ENCODE peak calls at places on chromosome 3, in four cellular contexts. One of them, this sample, is unnamed.

GRCh38 chr3:51378075-51378474 is 7.0 kb upstream of the MANF start:
- DNase-seq in tibial artery: no peak
- DNase-seq in esophagus squamous epithelium: no peak
- DNase-seq in glutamatergic neuron: peak; percentile 3
- DNase-seq in this sample: no peak

GRCh38 chr3:105177558-105177957 is 189.2 kb upstream of the ALCAM start:
- DNase-seq in tibial artery: no peak
- DNase-seq in esophagus squamous epithelium: no peak
- DNase-seq in glutamatergic neuron: no peak
- DNase-seq in this sample: no peak

GRCh38 chr3:104044002-104044401 is 1322.7 kb upstream of the ALCAM start:
- DNase-seq in tibial artery: no peak
- DNase-seq in esophagus squamous epithelium: no peak
- DNase-seq in glutamatergic neuron: no peak
- DNase-seq in this sample: no peak

GRCh38 chr3:49813497-49814174 is at the start of gene UBA7:
- DNase-seq in tibial artery: peak; percentile 48
- DNase-seq in esophagus squamous epithelium: no peak
- DNase-seq in glutamatergic neuron: no peak
- DNase-seq in this sample: no peak

GRCh38 chr3:198028718-198029117 is 68.7 kb downstream of the LMLN start:
- DNase-seq in tibial artery: no peak
- DNase-seq in esophagus squamous epithelium: no peak
- DNase-seq in glutamatergic neuron: no peak
- DNase-seq in this sample: no peak

GRCh38 chr3:169060037-169060436 is 603.5 kb downstream of the MECOM start:
- DNase-seq in tibial artery: no peak
- DNase-seq in esophagus squamous epithelium: no peak
- DNase-seq in glutamatergic neuron: no peak
- DNase-seq in this sample: no peak

GRCh38 chr3:4493931-4494806 is 1.0 kb downstream of the ITPR1 start:
- DNase-seq in tibial artery: peak; percentile 22
- DNase-seq in esophagus squamous epithelium: no peak
- DNase-seq in glutamatergic neuron: no peak
- DNase-seq in this sample: no peak

GRCh38 chr3:120369000-120369399 is 19.8 kb upstream of the LRRC58 start:
- DNase-seq in tibial artery: no peak
- DNase-seq in esophagus squamous epithelium: no peak
- DNase-seq in glutamatergic neuron: no peak
- DNase-seq in this sample: no peak

GRCh38 chr3:192408007-192408655 is 319.2 kb downstream of the FGF12 start:
- DNase-seq in tibial artery: no peak
- DNase-seq in esophagus squamous epithelium: no peak
- DNase-seq in glutamatergic neuron: peak; percentile 65
- DNase-seq in this sample: no peak

GRCh38 chr3:194421-194820 is 2.1 kb upstream of the CHL1 start:
- DNase-seq in tibial artery: no peak
- DNase-seq in esophagus squamous epithelium: no peak
- DNase-seq in glutamatergic neuron: no peak
- DNase-seq in this sample: no peak

GRCh38 chr3:28053759-28054158 is 187.7 kb upstream of the CMC1 start:
- DNase-seq in tibial artery: no peak
- DNase-seq in esophagus squamous epithelium: no peak
- DNase-seq in glutamatergic neuron: no peak
- DNase-seq in this sample: no peak

GRCh38 chr3:42151596-42152145 is 60.5 kb downstream of the TRAK1 start:
- DNase-seq in tibial artery: no peak
- DNase-seq in esophagus squamous epithelium: no peak
- DNase-seq in glutamatergic neuron: no peak
- DNase-seq in this sample: no peak

GRCh38 chr3:8324727-8325126 is 176.9 kb upstream of the LMCD1 start:
- DNase-seq in tibial artery: peak; percentile 21
- DNase-seq in esophagus squamous epithelium: no peak
- DNase-seq in glutamatergic neuron: peak; percentile 52
- DNase-seq in this sample: no peak

GRCh38 chr3:141941093-141941492 is 64.7 kb downstream of the ATP1B3 start:
- DNase-seq in tibial artery: no peak
- DNase-seq in esophagus squamous epithelium: no peak
- DNase-seq in glutamatergic neuron: no peak
- DNase-seq in this sample: no peak

GRCh38 chr3:53104762-53105161 is 25.5 kb downstream of the RFT1 start:
- DNase-seq in tibial artery: no peak
- DNase-seq in esophagus squamous epithelium: no peak
- DNase-seq in glutamatergic neuron: no peak
- DNase-seq in this sample: no peak

GRCh38 chr3:90062018-90062417 is 954.6 kb downstream of the EPHA3 start:
- DNase-seq in tibial artery: no peak
- DNase-seq in esophagus squamous epithelium: no peak
- DNase-seq in glutamatergic neuron: no peak
- DNase-seq in this sample: no peak

GRCh38 chr3:105527949-105528348 is 161.2 kb downstream of the ALCAM start:
- DNase-seq in tibial artery: no peak
- DNase-seq in esophagus squamous epithelium: no peak
- DNase-seq in glutamatergic neuron: no peak
- DNase-seq in this sample: no peak

GRCh38 chr3:28286595-28286994 is 45.2 kb downstream of the CMC1 start:
- DNase-seq in tibial artery: no peak
- DNase-seq in esophagus squamous epithelium: no peak
- DNase-seq in glutamatergic neuron: no peak
- DNase-seq in this sample: no peak

GRCh38 chr3:70856414-70857162 is 544.1 kb upstream of the MDFIC2 start:
- DNase-seq in tibial artery: no peak
- DNase-seq in esophagus squamous epithelium: no peak
- DNase-seq in glutamatergic neuron: no peak
- DNase-seq in this sample: no peak

GRCh38 chr3:162729686-162730085 is 1233.1 kb downstream of the OTOL1 start:
- DNase-seq in tibial artery: no peak
- DNase-seq in esophagus squamous epithelium: no peak
- DNase-seq in glutamatergic neuron: no peak
- DNase-seq in this sample: no peak

DNA sequence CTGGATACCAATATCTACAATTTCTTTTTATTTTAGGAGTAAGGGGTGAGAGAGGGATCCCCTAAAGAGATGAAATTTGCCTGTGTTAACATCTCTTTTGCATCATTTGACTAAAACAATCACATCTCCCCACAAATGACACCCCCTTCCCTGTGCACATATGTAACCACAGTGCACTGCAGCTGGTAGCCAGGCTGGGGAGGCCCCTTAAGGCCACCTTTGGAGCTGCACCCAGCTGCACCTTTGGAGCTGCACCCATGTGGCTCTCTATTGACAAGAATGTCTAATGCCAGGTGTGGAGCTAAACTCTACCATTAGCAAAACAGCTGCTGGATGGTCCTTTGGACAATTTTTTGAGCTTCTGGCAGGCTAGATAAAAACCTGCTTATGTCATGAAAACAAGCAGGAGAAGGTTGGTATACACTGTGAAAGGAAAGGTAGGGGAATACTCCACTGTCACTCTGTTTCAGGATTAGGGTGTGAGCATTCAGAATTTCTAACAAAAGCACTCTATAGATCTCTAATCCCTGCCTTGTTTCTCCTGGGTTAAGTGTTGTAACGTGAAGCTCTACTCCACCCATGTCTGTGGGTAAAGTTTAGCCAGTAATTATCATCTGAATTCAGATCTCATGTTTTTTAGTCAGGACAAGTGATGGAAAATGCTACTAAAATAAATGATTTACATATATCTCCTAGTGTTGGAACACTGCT is 52.1 kb downstream of the TFG start:
- DNase-seq in tibial artery: no peak
- DNase-seq in esophagus squamous epithelium: no peak
- DNase-seq in glutamatergic neuron: no peak
- DNase-seq in this sample: no peak
- TF ChIP-seq CTCF in tibial artery: no peak
- TF ChIP-seq CTCF in esophagus squamous epithelium: no peak
- TF ChIP-seq CTCF in glutamatergic neuron: no peak
- TF ChIP-seq CTCF in this sample: no peak

GRCh38 chr3:43559961-43560360 is 61.9 kb downstream of the ANO10 start:
- DNase-seq in tibial artery: no peak
- DNase-seq in esophagus squamous epithelium: no peak
- DNase-seq in glutamatergic neuron: no peak
- DNase-seq in this sample: no peak
- TF ChIP-seq CTCF in tibial artery: no peak
- TF ChIP-seq CTCF in esophagus squamous epithelium: no peak
- TF ChIP-seq CTCF in glutamatergic neuron: no peak
- TF ChIP-seq CTCF in this sample: no peak

GRCh38 chr3:62368705-62369475 is 4.5 kb downstream of the FEZF2 start:
- DNase-seq in tibial artery: no peak
- DNase-seq in esophagus squamous epithelium: no peak
- DNase-seq in glutamatergic neuron: peak; percentile 70
- DNase-seq in this sample: no peak
- TF ChIP-seq CTCF in tibial artery: no peak
- TF ChIP-seq CTCF in esophagus squamous epithelium: no peak
- TF ChIP-seq CTCF in glutamatergic neuron: no peak
- TF ChIP-seq CTCF in this sample: no peak

GRCh38 chr3:106628407-106628806 is 748.8 kb upstream of the CCDC54 start:
- DNase-seq in tibial artery: no peak
- DNase-seq in esophagus squamous epithelium: no peak
- DNase-seq in glutamatergic neuron: no peak
- DNase-seq in this sample: no peak
- TF ChIP-seq CTCF in tibial artery: no peak
- TF ChIP-seq CTCF in esophagus squamous epithelium: no peak
- TF ChIP-seq CTCF in glutamatergic neuron: no peak
- TF ChIP-seq CTCF in this sample: no peak